ENCODE peak calls at places on chromosomes 3 and 15, in seven cellular contexts. R, W, D, F, P, I and Y are unnamed samples.

GRCh38 chr3:72299823-72300222 is 514.9 kb upstream of the PROK2 start:
- DNase-seq in R (no peak), W (no peak), D (no peak), F (no peak), P (no peak), I (no peak), Y (no peak)

GRCh38 chr3:126152458-126152857 is 27.9 kb downstream of the ALDH1L1 start:
- DNase-seq in R (no peak), W (no peak), D (no peak), F (no peak), P (no peak), I (no peak), Y (no peak)

GRCh38 chr15:45187894-45188830 is at the start of gene SHF:
- DNase-seq in R (peak), W (no peak), D (peak), F (peak), P (peak), I (peak), Y (no peak)

GRCh38 chr3:58063424-58063823 is 55.2 kb downstream of the FLNB start:
- DNase-seq in R (no peak), W (no peak), D (no peak), F (no peak), P (no peak), I (no peak), Y (no peak)

GRCh38 chr3:69690-70089 is 126.9 kb upstream of the CHL1 start:
- DNase-seq in R (no peak), W (peak), D (no peak), F (no peak), P (no peak), I (no peak), Y (no peak)

GRCh38 chr3:39102504-39103323 is 4.7 kb downstream of the GORASP1 start:
- DNase-seq in R (no peak), W (no peak), D (no peak), F (no peak), P (no peak), I (no peak), Y (no peak)

GRCh38 chr15:25188551-25189101 is 233.8 kb downstream of the SNRPN start:
- DNase-seq in R (no peak), W (no peak), D (no peak), F (no peak), P (no peak), I (no peak), Y (no peak)

GRCh38 chr3:77795013-77795412 is 755.1 kb downstream of the ROBO2 start:
- DNase-seq in R (no peak), W (no peak), D (no peak), F (no peak), P (no peak), I (no peak), Y (no peak)

GRCh38 chr3:63809607-63810006 is 9.5 kb upstream of the C3orf49 start:
- DNase-seq in R (no peak), W (no peak), D (no peak), F (no peak), P (no peak), I (no peak), Y (no peak)

GRCh38 chr3:194713299-194714121 is 27.8 kb downstream of the FAM43A start:
- DNase-seq in R (no peak), W (no peak), D (no peak), F (no peak), P (no peak), I (no peak), Y (no peak)

GRCh38 chr15:54014067-54014466 is 35.8 kb downstream of the UNC13C start:
- DNase-seq in R (no peak), W (no peak), D (no peak), F (no peak), P (no peak), I (no peak), Y (no peak)

GRCh38 chr3:137709011-137709601 is 55.0 kb upstream of the SOX14 start:
- DNase-seq in R (no peak), W (no peak), D (no peak), F (peak), P (no peak), I (no peak), Y (no peak)

GRCh38 chr3:174062923-174063322 is 665.4 kb downstream of the NLGN1 start:
- DNase-seq in R (no peak), W (no peak), D (no peak), F (no peak), P (no peak), I (no peak), Y (no peak)

GRCh38 chr15:29570121-29570930 is 251.9 kb downstream of the TJP1 start:
- DNase-seq in R (no peak), W (no peak), D (no peak), F (no peak), P (no peak), I (no peak), Y (no peak)

GRCh38 chr15:67196672-67197363 is 57.6 kb downstream of the AAGAB start:
- DNase-seq in R (no peak), W (no peak), D (no peak), F (no peak), P (no peak), I (no peak), Y (no peak)

GRCh38 chr3:53234130-53234840 is 21.5 kb downstream of the TKT start:
- DNase-seq in R (no peak), W (no peak), D (no peak), F (no peak), P (no peak), I (no peak), Y (no peak)

GRCh38 chr15:99149366-99149765 is 44.5 kb downstream of the SYNM start:
- DNase-seq in R (no peak), W (no peak), D (no peak), F (no peak), P (no peak), I (no peak), Y (no peak)

GRCh38 chr3:39191773-39192172 is 622 bp downstream of the XIRP1 start:
- DNase-seq in R (no peak), W (no peak), D (no peak), F (no peak), P (no peak), I (no peak), Y (no peak)

GRCh38 chr15:31153531-31153930 is 52.0 kb upstream of the TRPM1 start:
- DNase-seq in R (no peak), W (no peak), D (no peak), F (no peak), P (no peak), I (no peak), Y (no peak)

GRCh38 chr3:8529197-8529637 is 27.6 kb downstream of the LMCD1 start:
- DNase-seq in R (no peak), W (no peak), D (no peak), F (no peak), P (peak), I (no peak), Y (no peak)

GRCh38 chr3:134074001-134074789 is 44.5 kb upstream of the SLCO2A1 start:
- DNase-seq in R (no peak), W (no peak), D (no peak), F (no peak), P (no peak), I (no peak), Y (no peak)

GRCh38 chr3:197960694-197961581 is 921 bp downstream of the LMLN start:
- DNase-seq in R (peak), W (no peak), D (no peak), F (no peak), P (no peak), I (peak), Y (no peak)

GRCh38 chr3:146594843-146595482 is 10.2 kb downstream of the PLSCR5 start:
- DNase-seq in R (no peak), W (peak), D (no peak), F (peak), P (no peak), I (no peak), Y (no peak)

GRCh38 chr3:53255360-53255774 is 455 bp downstream of the TKT start:
- DNase-seq in R (no peak), W (no peak), D (no peak), F (peak), P (no peak), I (peak), Y (no peak)

GRCh38 chr15:77225641-77226040 is 154.7 kb upstream of the TSPAN3 start:
- DNase-seq in R (no peak), W (no peak), D (no peak), F (no peak), P (no peak), I (no peak), Y (no peak)

GRCh38 chr15:22786868-22787698 is 639 bp downstream of the NIPA1 start:
- DNase-seq in R (no peak), W (no peak), D (no peak), F (peak), P (no peak), I (peak), Y (no peak)

GRCh38 chr15:77527164-77527778 is 105.4 kb downstream of the LINGO1 start:
- DNase-seq in R (no peak), W (no peak), D (no peak), F (no peak), P (no peak), I (no peak), Y (no peak)

GRCh38 chr3:195746751-195747150 is 26.0 kb downstream of the MUC20 start:
- DNase-seq in R (no peak), W (no peak), D (no peak), F (no peak), P (no peak), I (no peak), Y (no peak)

GRCh38 chr3:111915905-111916304 is 56.8 kb downstream of the PHLDB2 start:
- DNase-seq in R (no peak), W (no peak), D (no peak), F (no peak), P (no peak), I (no peak), Y (no peak)